ENCODE peak calls at places on chromosomes 11 and 22, in eight cellular contexts. V is upper lobe of left lung; G is stimulated activated CD8-positive, alpha-beta memory T cell treated with anti-CD3 and anti-CD28 coated beads, Interleukin-15, amount 100 ng/mL, for 4 hours; Y is NCI-H345; L is brain microvascular endothelial cell; D is NCI-H2081; A is GDM1; C is A549. B is an unnamed sample.

GRCh38 chr11:35859311-35859710 is 84.6 kb upstream of the LDLRAD3 start:
- DNase-seq in V (no peak), G (no peak), Y (no peak), L (peak; percentile 9), D (no peak), A (no peak), C (no peak), B (no peak)

GRCh38 chr11:66554602-66555001 is 7.9 kb downstream of the ACTN3 start:
- DNase-seq in V (no peak), G (no peak), Y (no peak), L (no peak), D (no peak), A (no peak), C (no peak), B (no peak)

GRCh38 chr11:11581493-11581880 is 40.3 kb downstream of the GALNT18 start:
- DNase-seq in V (no peak), G (no peak), Y (no peak), L (no peak), D (no peak), A (no peak), C (no peak), B (no peak)

GRCh38 chr11:75193271-75193670 is 42.4 kb downstream of the SLCO2B1 start:
- DNase-seq in V (peak; percentile 62), G (no peak), Y (no peak), L (no peak), D (no peak), A (no peak), C (no peak), B (no peak)

GRCh38 chr11:96748639-96749370 is 359.0 kb downstream of the JRKL start:
- DNase-seq in V (no peak), G (no peak), Y (no peak), L (no peak), D (no peak), A (no peak), C (no peak), B (no peak)

GRCh38 chr11:17121981-17122380 is 44.5 kb upstream of the RPS13 start:
- DNase-seq in V (no peak), G (no peak), Y (no peak), L (no peak), D (no peak), A (no peak), C (no peak), B (no peak)

GRCh38 chr22:45997775-45998637 is 21.0 kb upstream of the WNT7B start:
- DNase-seq in V (peak; percentile 81), G (no peak), Y (peak; percentile 30), L (no peak), D (peak; percentile 61), A (no peak), C (no peak), B (peak; percentile 23)

GRCh38 chr22:32531955-32532818 is 57.6 kb downstream of the FBXO7 start:
- DNase-seq in V (peak; percentile 87), G (no peak), Y (no peak), L (peak; percentile 70), D (peak; percentile 30), A (no peak), C (no peak), B (peak; percentile 69)

GRCh38 chr11:26623076-26623666 is 51.1 kb upstream of the MUC15 start:
- DNase-seq in V (no peak), G (no peak), Y (no peak), L (peak; percentile 5), D (no peak), A (no peak), C (peak; percentile 15), B (no peak)

GRCh38 chr11:88332851-88333250 is 4.7 kb downstream of the CTSC start:
- DNase-seq in V (no peak), G (no peak), Y (no peak), L (no peak), D (no peak), A (no peak), C (no peak), B (no peak)

GRCh38 chr11:68905421-68906360 is 2.0 kb downstream of the IGHMBP2 start:
- DNase-seq in V (no peak), G (no peak), Y (no peak), L (no peak), D (no peak), A (no peak), C (no peak), B (no peak)

GRCh38 chr11:69496631-69497220 is 15.3 kb downstream of the LINC01488 start:
- DNase-seq in V (peak; percentile 40), G (no peak), Y (no peak), L (no peak), D (no peak), A (no peak), C (peak; percentile 28), B (no peak)

GRCh38 chr11:97225794-97226193 is 836.0 kb downstream of the JRKL start:
- DNase-seq in V (no peak), G (no peak), Y (no peak), L (no peak), D (no peak), A (no peak), C (no peak), B (no peak)

GRCh38 chr22:44956835-44957234 is 53.0 kb downstream of the PHF21B start:
- DNase-seq in V (no peak), G (no peak), Y (no peak), L (no peak), D (no peak), A (no peak), C (no peak), B (no peak)

B was measured in DMS153.